ENCODE peak calls at places on chromosomes 5 and 9, in nine cellular contexts. Q, D, V, L, T, W, R, C and M are unnamed samples.

GRCh38 chr5:8685704-8686103 is 816.8 kb downstream of the MTRR start:
- DNase-seq in V (no peak), R (no peak), T (no peak), W (no peak), C (no peak), L (no peak), Q (no peak), D (no peak), M (no peak)

GRCh38 chr5:173395257-173395932 is 67.2 kb upstream of the STC2 start:
- DNase-seq in D (no peak), R (no peak), C (no peak), W (no peak), Q (no peak), L (peak), T (no peak), V (peak), M (no peak)

GRCh38 chr9:90848866-90849265 is 47.2 kb downstream of the SYK start:
- DNase-seq in C (no peak), W (no peak), L (no peak), Q (no peak), T (no peak), R (no peak), V (no peak), D (no peak), M (no peak)

GRCh38 chr5:78533356-78533755 is 115.2 kb downstream of the LHFPL2 start:
- DNase-seq in T (no peak), V (no peak), W (no peak), C (no peak), L (no peak), Q (no peak), D (no peak), R (no peak), M (no peak)

GRCh38 chr5:112917453-112918005 is 4.5 kb downstream of the REEP5 start:
- DNase-seq in C (no peak), V (peak), D (no peak), W (no peak), L (no peak), T (no peak), Q (no peak), R (peak), M (no peak)

GRCh38 chr5:151345808-151346478 is 1.4 kb downstream of the SLC36A2 start:
- DNase-seq in R (no peak), W (no peak), C (no peak), V (peak), D (no peak), T (no peak), Q (no peak), L (no peak), M (no peak)

GRCh38 chr9:16509946-16510504 is 360.4 kb downstream of the BNC2 start:
- DNase-seq in W (no peak), T (no peak), R (no peak), C (no peak), D (no peak), V (peak), Q (no peak), L (no peak), M (no peak)

GRCh38 chr9:751137-752051 is 90.1 kb upstream of the DMRT1 start:
- DNase-seq in T (peak), V (no peak), L (no peak), Q (no peak), W (no peak), R (no peak), D (peak), C (no peak), M (no peak)

GRCh38 chr9:127426756-127427155 is 2.6 kb downstream of the ZNF79 start:
- DNase-seq in C (no peak), T (no peak), W (no peak), Q (no peak), D (no peak), L (no peak), R (no peak), V (no peak), M (no peak)

DNA sequence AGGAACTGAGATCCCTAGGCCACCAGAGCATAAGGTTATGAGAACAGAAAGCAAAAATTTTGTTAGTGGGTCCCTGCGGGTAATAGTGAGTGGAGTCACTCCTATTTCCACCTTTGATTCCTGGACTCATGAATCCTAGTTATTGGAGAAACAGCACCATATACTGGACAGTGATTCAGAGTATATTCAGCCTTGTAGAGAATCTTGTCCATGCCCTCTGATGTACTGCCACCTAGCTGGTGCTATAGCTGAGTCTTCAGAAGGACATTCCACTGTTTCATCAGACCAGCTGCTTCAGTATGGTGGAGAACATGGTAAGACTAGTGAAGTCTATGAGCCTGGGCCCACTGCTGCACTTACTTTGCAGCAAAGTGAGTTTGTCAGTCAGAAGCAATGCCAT is 25.0 kb upstream of the ITGA2 start:
- DNase-seq in Q (no peak), D (no peak), V (peak), W (no peak), T (no peak), C (no peak), R (no peak), L (no peak), M (no peak)
- TF ChIP-seq CTCF in Q (no peak), D (no peak), V (no peak), W (no peak), T (no peak), C (no peak), R (no peak), L (no peak), M (no peak)

GRCh38 chr5:2254404-2254803 is 371.7 kb upstream of the IRX4 start:
- DNase-seq in V (no peak), D (no peak), Q (no peak), L (no peak), T (no peak), R (no peak), W (peak), C (no peak), M (no peak)
- TF ChIP-seq CTCF in V (no peak), D (no peak), Q (no peak), L (no peak), T (no peak), R (no peak), W (no peak), C (no peak), M (no peak)

DNA sequence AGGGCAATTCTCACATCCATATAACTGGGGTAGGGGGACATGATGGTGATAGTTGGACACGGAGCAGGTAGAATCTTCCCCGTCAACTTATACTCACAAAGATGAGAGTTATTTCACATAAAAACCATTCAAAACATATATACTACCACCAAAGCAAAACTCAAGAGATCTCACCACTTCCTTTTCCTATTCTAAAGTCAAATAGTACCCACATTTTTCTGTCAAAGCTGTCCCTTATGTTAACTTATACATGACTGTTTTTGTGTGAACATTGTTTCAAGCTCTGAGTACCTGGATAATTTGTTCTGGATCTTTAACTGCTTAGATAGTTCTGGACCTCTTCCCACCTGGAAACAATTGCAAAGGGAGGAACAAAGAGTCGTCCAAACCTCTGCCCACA is 95.5 kb upstream of the MAN2A1 start:
- DNase-seq in R (no peak), L (no peak), D (no peak), C (no peak), V (no peak), W (no peak), T (no peak), Q (no peak), M (no peak)
- TF ChIP-seq CTCF in R (no peak), L (no peak), D (no peak), C (no peak), V (no peak), W (no peak), T (no peak), Q (no peak), M (no peak)

GRCh38 chr5:116289276-116289675 is 204.5 kb downstream of the COMMD10 start:
- DNase-seq in D (no peak), W (no peak), T (no peak), L (no peak), C (no peak), Q (no peak), R (peak), V (no peak), M (no peak)
- TF ChIP-seq CTCF in D (no peak), W (no peak), T (peak), L (peak), C (no peak), Q (no peak), R (peak), V (no peak), M (no peak)